ENCODE peak calls at places on chromosomes 5 and 9, in eight cellular contexts. F is RWPE2; Y is epithelial cell of prostate; U is body of pancreas; B is neural progenitor cell; O is transverse colon; L is effector memory CD4-positive, alpha-beta T cell; X is aorta. S is an unnamed sample.

GRCh38 chr5:159104058-159104651 is 4.4 kb upstream of the EBF1 start:
- DNase-seq in L (no peak), U (no peak), O (no peak), X (peak), Y (no peak), F (no peak), B (peak), S (no peak)

GRCh38 chr9:130682490-130683121 is 11.0 kb upstream of the EXOSC2 start:
- DNase-seq in X (peak), Y (no peak), U (peak), B (peak), O (peak), L (peak), F (no peak), S (peak)

GRCh38 chr5:141647242-141647641 is 4.0 kb downstream of the FCHSD1 start:
- DNase-seq in Y (no peak), U (no peak), L (no peak), F (no peak), B (no peak), O (no peak), X (no peak), S (no peak)

GRCh38 chr5:174573210-174574014 is 151.0 kb upstream of the MSX2 start:
- DNase-seq in F (no peak), U (no peak), B (peak), L (no peak), Y (no peak), X (no peak), O (no peak), S (no peak)

GRCh38 chr9:69078581-69078980 is 43.0 kb downstream of the FXN start:
- DNase-seq in F (no peak), L (no peak), U (no peak), O (no peak), Y (no peak), X (no peak), B (no peak), S (no peak)

GRCh38 chr9:137619240-137620090 is 660 bp downstream of the EHMT1 start:
- DNase-seq in L (no peak), F (no peak), B (peak), U (peak), Y (no peak), O (peak), X (peak), S (no peak)

GRCh38 chr9:69029535-69029934 is 6.0 kb upstream of the FXN start:
- DNase-seq in X (no peak), L (no peak), U (no peak), O (no peak), B (no peak), Y (no peak), F (no peak), S (no peak)

GRCh38 chr9:131402073-131402472 is 8.2 kb downstream of the PRRC2B start:
- DNase-seq in Y (no peak), L (no peak), U (no peak), F (no peak), O (no peak), X (no peak), B (no peak), S (no peak)

GRCh38 chr9:112751059-112751795 is 667 bp downstream of the SNX30 start:
- DNase-seq in B (peak), U (peak), X (peak), O (peak), F (peak), Y (no peak), L (peak), S (peak)

GRCh38 chr5:172531704-172532026 is 77.3 kb upstream of the SH3PXD2B start:
- DNase-seq in B (no peak), Y (no peak), O (no peak), U (no peak), F (no peak), X (no peak), L (no peak), S (no peak)

GRCh38 chr9:751137-752051 is 90.1 kb upstream of the DMRT1 start:
- DNase-seq in Y (no peak), L (no peak), U (no peak), B (no peak), O (peak), X (no peak), F (no peak), S (no peak)

GRCh38 chr5:150400327-150401075 is 12.2 kb downstream of the CD74 start:
- DNase-seq in Y (no peak), B (no peak), U (no peak), F (no peak), X (no peak), O (no peak), L (no peak), S (no peak)

GRCh38 chr9:82940386-82940785 is 122.6 kb downstream of the RASEF start:
- DNase-seq in X (no peak), O (no peak), L (no peak), B (no peak), U (no peak), F (no peak), Y (no peak), S (no peak)

GRCh38 chr5:10808347-10809212 is 47.5 kb upstream of the DAP start:
- DNase-seq in X (no peak), F (no peak), O (no peak), B (no peak), U (no peak), Y (no peak), L (no peak), S (no peak)
- H3K27ac ChIP-seq in X (no peak), F (no peak), O (no peak), B (no peak), U (no peak), Y (no peak), L (no peak), S (no peak)

GRCh38 chr5:16933337-16933736 is 2.8 kb downstream of the MYO10 start:
- DNase-seq in O (no peak), X (no peak), B (no peak), L (no peak), Y (no peak), F (no peak), U (no peak), S (no peak)
- H3K27ac ChIP-seq in O (peak), X (no peak), B (no peak), L (no peak), Y (no peak), F (peak), U (peak), S (no peak)

GRCh38 chr5:69042915-69043795 is 50.7 kb upstream of the SLC30A5 start:
- DNase-seq in O (peak), X (no peak), L (peak), U (peak), F (no peak), Y (peak), B (peak), S (peak)
- H3K27ac ChIP-seq in O (peak), X (peak), L (peak), U (peak), F (no peak), Y (no peak), B (no peak), S (peak)

GRCh38 chr9:121764371-121764730 is 112.9 kb downstream of the DAB2IP start:
- DNase-seq in L (no peak), Y (no peak), F (no peak), B (no peak), X (no peak), U (no peak), O (no peak), S (no peak)

GRCh38 chr9:121763561-121764370 is 112.3 kb downstream of the DAB2IP start:
- DNase-seq in U (no peak), O (no peak), L (no peak), Y (no peak), F (no peak), B (no peak), X (no peak), S (no peak)

GRCh38 chr9:121767176-121767769 is 115.8 kb downstream of the DAB2IP start:
- DNase-seq in F (no peak), U (no peak), B (no peak), L (no peak), Y (no peak), X (no peak), O (no peak), S (no peak)

GRCh38 chr9:121766081-121766683 is 114.7 kb downstream of the DAB2IP start:
- DNase-seq in B (no peak), F (no peak), Y (no peak), L (no peak), O (no peak), X (no peak), U (no peak), S (no peak)

GRCh38 chr9:121765021-121765950 is 113.9 kb downstream of the DAB2IP start:
- DNase-seq in F (no peak), U (peak), O (peak), L (no peak), X (no peak), B (no peak), Y (no peak), S (no peak)
- H3K27ac ChIP-seq in F (peak), U (peak), O (peak), L (no peak), X (peak), B (no peak), Y (peak), S (peak)